ENCODE peak calls at places on chromosome 4, in four cellular contexts. J, D, G and S are unnamed samples.

GRCh38 chr4:108560624-108561023 is 59.8 kb upstream of the RPL34 start:
- DNase-seq in J (no peak), G (no peak), D (no peak), S (peak)

GRCh38 chr4:951594-952468 is 19.6 kb downstream of the TMEM175 start:
- DNase-seq in D (no peak), G (no peak), J (no peak), S (no peak)

GRCh38 chr4:115233600-115233999 is 120.2 kb upstream of the NDST4 start:
- DNase-seq in J (no peak), D (no peak), G (no peak), S (no peak)

GRCh38 chr4:84697615-84698201 is 114.8 kb downstream of the CDS1 start:
- DNase-seq in J (no peak), G (no peak), D (no peak), S (peak)

GRCh38 chr4:77336411-77337142 is 179.6 kb downstream of the CCNG2 start:
- DNase-seq in G (no peak), J (no peak), D (no peak), S (no peak)

GRCh38 chr4:87356832-87357526 is 34.0 kb downstream of the HSD17B11 start:
- DNase-seq in G (no peak), D (no peak), J (no peak), S (no peak)

GRCh38 chr4:150972592-150972991 is 42.5 kb downstream of the LRBA start:
- DNase-seq in J (no peak), G (no peak), D (no peak), S (peak)

GRCh38 chr4:30555778-30556177 is 164.4 kb upstream of the PCDH7 start:
- DNase-seq in D (no peak), G (no peak), J (no peak), S (no peak)

GRCh38 chr4:146342600-146343192 is 128.4 kb downstream of the REELD1 start:
- DNase-seq in D (no peak), J (no peak), G (peak), S (peak)

GRCh38 chr4:122170775-122171174 is 18.6 kb downstream of the BLTP1 start:
- DNase-seq in D (no peak), J (no peak), G (no peak), S (no peak)

GRCh38 chr4:152605641-152606304 is 69.9 kb upstream of the FBXW7 start:
- DNase-seq in J (no peak), D (no peak), G (no peak), S (peak)

GRCh38 chr4:71303850-71304249 is 35.0 kb upstream of the SLC4A4 start:
- DNase-seq in J (no peak), G (no peak), D (no peak), S (no peak)

GRCh38 chr4:94032754-94033153 is 174.9 kb upstream of the SMARCAD1 start:
- DNase-seq in J (no peak), D (no peak), G (no peak), S (peak)

GRCh38 chr4:7513731-7514130 is 79.0 kb upstream of the PSAPL1 start:
- DNase-seq in G (no peak), D (no peak), J (no peak), S (peak)

GRCh38 chr4:1852904-1853623 is 2.9 kb downstream of the LETM1 start:
- DNase-seq in D (no peak), G (no peak), J (no peak), S (no peak)

GRCh38 chr4:177124436-177124835 is 185.2 kb upstream of the NEIL3 start:
- DNase-seq in G (no peak), J (no peak), D (no peak), S (no peak)

GRCh38 chr4:169410839-169411770 is 140.3 kb upstream of the SH3RF1 start:
- DNase-seq in D (peak), G (peak), J (peak), S (peak)

GRCh38 chr4:87632469-87632868 is 17.6 kb upstream of the DMP1 start:
- DNase-seq in D (no peak), G (no peak), J (no peak), S (peak)

GRCh38 chr4:101599620-101600019 is 190.9 kb upstream of the BANK1 start:
- DNase-seq in J (no peak), D (no peak), G (no peak), S (no peak)

GRCh38 chr4:105895609-105896460 is 564 bp downstream of the NPNT start:
- DNase-seq in G (peak), J (peak), D (no peak), S (peak)

GRCh38 chr4:92305148-92305877 is 1.5 kb downstream of the GRID2 start:
- DNase-seq in G (no peak), D (peak), J (peak), S (peak)